ENCODE peak calls at places on chromosomes 16 and 17, in seven cellular contexts. J is right lobe of liver, I is AG09309, M is cardiac fibroblast, S is MM.1S, T is pancreas, B is GM12865. L is an unnamed sample.

GRCh38 chr17:33302394-33302793 is 9.3 kb upstream of the ASIC2 start:
- DNase-seq in J (no peak), T (no peak), S (no peak), M (no peak), I (no peak), B (no peak), L (no peak)

GRCh38 chr17:57665128-57665527 is 80.0 kb downstream of the CCDC182 start:
- DNase-seq in M (no peak), J (no peak), T (no peak), I (no peak), B (no peak), S (no peak), L (no peak)

GRCh38 chr17:37742762-37743611 is 1.9 kb downstream of the HNF1B start:
- DNase-seq in T (peak; percentile 74), J (peak; percentile 50), M (no peak), B (no peak), S (no peak), I (no peak), L (no peak)

GRCh38 chr17:32828822-32829221 is 48.1 kb downstream of the MYO1D start:
- DNase-seq in I (no peak), S (peak; percentile 19), J (no peak), M (no peak), T (no peak), B (no peak), L (no peak)

GRCh38 chr16:10989494-10989893 is 45.1 kb downstream of the CLEC16A start:
- DNase-seq in J (no peak), T (no peak), I (no peak), S (no peak), B (no peak), M (no peak), L (no peak)

GRCh38 chr17:9456265-9456664 is 119.4 kb downstream of the STX8 start:
- DNase-seq in T (no peak), J (peak; percentile 35), S (peak; percentile 61), I (no peak), B (peak; percentile 37), M (no peak), L (no peak)

GRCh38 chr16:4404247-4404966 is 12.0 kb downstream of the CORO7 start:
- DNase-seq in T (peak; percentile 74), B (peak; percentile 56), M (peak; percentile 58), I (no peak), S (no peak), J (peak; percentile 36), L (no peak)

GRCh38 chr16:58551496-58551895 is 36.2 kb downstream of the SETD6 start:
- DNase-seq in J (no peak), B (no peak), T (no peak), M (peak; percentile 9), I (no peak), S (no peak), L (no peak)

GRCh38 chr17:45087496-45087975 is 26.4 kb downstream of the NMT1 start:
- DNase-seq in B (no peak), S (no peak), J (no peak), M (no peak), I (no peak), T (no peak), L (peak; percentile 57)

GRCh38 chr17:46056800-46057304 is 57.8 kb downstream of the STH start:
- DNase-seq in B (no peak), S (no peak), J (no peak), T (no peak), M (peak; percentile 75), I (peak; percentile 34), L (no peak)

GRCh38 chr16:47886631-47887415 is 269.0 kb downstream of the ABCC12 start:
- DNase-seq in M (no peak), I (no peak), J (no peak), B (no peak), T (no peak), S (no peak), L (no peak)

GRCh38 chr17:63495471-63495870 is 18.6 kb downstream of the ACE start:
- DNase-seq in B (no peak), J (no peak), I (no peak), S (no peak), T (no peak), M (peak; percentile 13), L (no peak)

GRCh38 chr16:11955713-11956123 is 9.3 kb upstream of the TNFRSF17 start:
- DNase-seq in I (peak; percentile 95), J (no peak), M (peak; percentile 77), T (no peak), S (no peak), B (no peak), L (no peak)

GRCh38 chr16:88194397-88195020 is 188.2 kb upstream of the ZNF469 start:
- DNase-seq in M (no peak), J (no peak), I (no peak), T (no peak), B (no peak), S (no peak), L (peak; percentile 44)

GRCh38 chr17:39156491-39156890 is 5.1 kb upstream of the PLXDC1 start:
- DNase-seq in S (no peak), T (no peak), I (no peak), J (no peak), B (no peak), M (no peak), L (no peak)

GRCh38 chr17:17874478-17874877 is 37.7 kb upstream of the SREBF1 start:
- DNase-seq in I (peak; percentile 31), B (no peak), S (no peak), M (no peak), J (no peak), T (peak; percentile 6), L (no peak)

DNA sequence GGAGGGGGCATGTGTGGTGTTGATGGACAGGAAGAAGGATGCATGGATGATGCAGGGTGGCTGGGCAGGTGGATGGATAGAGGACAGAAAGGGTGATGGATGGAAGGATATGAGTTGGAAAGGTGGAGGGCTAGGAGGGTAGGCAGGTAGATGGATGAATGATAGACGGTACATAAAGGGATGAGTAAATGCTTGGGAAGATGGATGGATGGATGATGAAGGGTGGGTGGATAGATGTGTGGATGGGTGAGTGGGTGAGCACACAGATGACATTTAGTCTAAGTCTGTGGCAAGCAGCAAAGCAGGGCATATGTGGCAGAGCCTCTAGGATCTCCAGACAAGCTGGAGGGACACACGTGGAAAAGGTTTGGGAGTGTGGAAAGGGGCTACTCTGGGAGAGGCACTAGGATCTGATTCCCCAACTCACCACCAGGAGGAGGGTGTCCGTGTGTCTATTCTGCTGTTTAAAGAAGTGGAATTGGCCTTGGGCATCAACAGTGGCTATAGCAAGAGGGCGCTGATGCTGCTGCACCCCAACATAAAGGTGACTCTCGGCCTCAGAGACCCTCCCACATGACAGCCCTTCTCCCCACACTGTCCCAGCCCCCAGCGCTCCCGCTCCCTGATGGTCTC is 8.2 kb downstream of the PLD2 start:
- DNase-seq in I (no peak), T (no peak), M (no peak), S (no peak), B (no peak), J (no peak), L (no peak)
- TF ChIP-seq CTCF in I (peak; percentile 18), T (no peak), M (peak; percentile 19), S (no peak), B (peak; percentile 7), J (no peak), L (no peak)

GRCh38 chr17:64938290-64938689 is 19.0 kb upstream of the LRRC37A3 start:
- DNase-seq in M (no peak), B (no peak), J (no peak), I (no peak), T (no peak), S (no peak), L (no peak)

GRCh38 chr17:64940055-64940454 is 20.8 kb upstream of the LRRC37A3 start:
- DNase-seq in T (no peak), B (no peak), I (no peak), M (no peak), S (no peak), J (no peak), L (no peak)

GRCh38 chr17:64941045-64941444 is 21.8 kb upstream of the LRRC37A3 start:
- DNase-seq in J (no peak), I (no peak), S (no peak), B (no peak), T (no peak), M (no peak), L (no peak)

GRCh38 chr17:64941761-64942160 is 22.5 kb upstream of the LRRC37A3 start:
- DNase-seq in T (no peak), I (no peak), B (no peak), S (no peak), J (no peak), M (no peak), L (no peak)

GRCh38 chr17:64938925-64939474 is 19.7 kb upstream of the LRRC37A3 start:
- DNase-seq in B (peak; percentile 60), M (peak; percentile 53), I (no peak), T (no peak), S (peak; percentile 36), J (peak; percentile 64), L (peak; percentile 30)
- TF ChIP-seq CTCF in B (peak; percentile 79), M (peak; percentile 72), I (peak; percentile 80), T (peak; percentile 18), S (peak; percentile 84), J (peak; percentile 45), L (peak; percentile 36)

DNA sequence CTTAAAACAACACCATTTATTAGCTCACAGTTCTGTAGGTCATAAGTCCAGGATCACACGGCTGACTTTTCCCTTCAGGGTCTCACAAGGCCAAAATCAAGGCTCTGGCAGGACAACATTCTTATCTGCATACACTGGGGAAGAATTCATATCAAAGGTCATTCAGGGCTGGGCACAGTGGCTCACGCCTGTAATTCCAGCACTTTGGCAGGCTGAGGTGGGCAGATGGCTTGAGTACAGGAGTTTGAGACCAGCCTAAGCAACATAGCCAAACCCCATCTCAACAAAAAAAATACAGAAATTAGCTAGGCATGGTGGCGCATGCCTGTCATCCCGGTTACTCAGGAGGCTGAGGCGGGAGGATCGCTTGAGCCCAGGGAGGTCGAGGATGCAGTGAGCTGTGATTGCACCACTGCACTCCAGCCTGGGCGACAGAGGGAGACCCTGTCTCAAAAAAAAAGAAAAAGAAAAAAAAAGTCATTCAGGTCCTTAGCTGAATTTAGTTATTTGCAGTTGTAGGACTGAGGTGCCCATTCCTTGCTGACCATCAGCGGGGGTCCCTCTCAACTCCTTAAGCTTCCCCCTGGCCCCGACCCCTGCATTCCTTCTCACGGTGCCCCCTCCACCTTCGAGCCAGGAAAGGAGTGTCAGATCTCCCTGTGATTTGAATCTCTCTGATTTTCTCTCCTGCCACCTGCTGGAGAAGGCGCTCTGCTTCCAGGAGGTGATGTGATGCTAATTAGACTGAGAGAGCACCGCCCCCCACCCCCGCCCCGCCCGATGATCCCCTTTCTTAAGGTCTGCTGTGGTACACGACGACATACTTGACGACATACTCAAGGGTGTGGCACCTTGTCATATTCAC is 91.8 kb upstream of the CLEC18A start:
- DNase-seq in J (no peak), B (peak; percentile 52), M (no peak), I (no peak), T (no peak), S (no peak), L (no peak)
- TF ChIP-seq CTCF in J (peak; percentile 9), B (peak; percentile 38), M (peak; percentile 26), I (no peak), T (no peak), S (peak; percentile 6), L (peak; percentile 26)

DNA sequence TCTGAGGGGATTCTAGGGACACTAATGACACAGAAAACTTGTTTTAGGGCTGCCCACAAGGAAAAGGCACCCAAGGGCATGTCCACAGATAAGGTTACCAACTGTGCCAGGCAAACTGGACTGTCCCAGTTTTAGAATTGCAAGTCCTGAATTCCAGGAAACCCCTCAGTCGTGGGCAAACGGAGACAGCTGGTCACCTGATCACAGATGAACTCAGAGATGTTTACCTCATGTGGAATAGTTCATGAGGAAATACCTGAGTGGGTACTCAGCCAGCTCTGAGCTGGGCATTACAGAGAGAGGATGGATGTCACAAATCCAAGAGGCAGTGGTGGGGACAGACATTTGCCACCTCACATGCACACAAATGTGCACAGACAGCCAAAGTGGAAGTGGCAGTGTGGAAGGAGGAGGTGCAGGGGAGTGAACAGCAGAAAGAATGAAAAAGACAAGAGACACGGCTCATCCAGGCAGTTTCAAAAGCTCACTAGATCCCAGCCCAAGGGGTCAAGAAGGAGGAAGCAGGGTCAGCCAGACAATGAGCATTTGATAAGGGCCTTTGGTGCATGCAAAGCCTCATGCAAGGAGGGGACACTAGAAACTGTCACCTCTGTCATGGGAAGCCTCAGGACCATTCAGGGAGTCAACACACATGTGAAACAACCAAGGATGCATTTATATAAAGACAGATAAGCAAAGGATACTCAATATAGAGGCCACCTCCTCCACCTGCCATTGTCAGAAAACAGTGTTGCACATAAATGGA is 24.8 kb downstream of the TTLL6 start:
- DNase-seq in J (no peak), M (no peak), I (no peak), B (no peak), T (no peak), S (no peak), L (no peak)
- TF ChIP-seq CTCF in J (no peak), M (no peak), I (no peak), B (no peak), T (no peak), S (no peak), L (no peak)